ENCODE peak calls at places on chromosomes 6 and 20, in seven cellular contexts. One of them, this sample, is unnamed.

GRCh38 chr20:49901588-49901987 is 13.7 kb downstream of the SPATA2 start:
- DNase-seq in hepatocyte: no peak
- DNase-seq in astrocyte of the spinal cord: no peak
- DNase-seq in A549: no peak
- DNase-seq in spleen: no peak
- DNase-seq in stomach: no peak
- DNase-seq in heart right ventricle: no peak
- DNase-seq in this sample: no peak

GRCh38 chr6:62298745-62299392 is 12.8 kb upstream of the KHDRBS2 start:
- DNase-seq in stomach: no peak
- DNase-seq in spleen: no peak
- DNase-seq in hepatocyte: no peak
- DNase-seq in A549: no peak
- DNase-seq in astrocyte of the spinal cord: no peak
- DNase-seq in heart right ventricle: no peak
- DNase-seq in this sample: no peak

GRCh38 chr20:59821788-59822187 is 111.6 kb downstream of the SYCP2 start:
- DNase-seq in hepatocyte: no peak
- DNase-seq in stomach: no peak
- DNase-seq in heart right ventricle: no peak
- DNase-seq in A549: no peak
- DNase-seq in astrocyte of the spinal cord: no peak
- DNase-seq in spleen: no peak
- DNase-seq in this sample: no peak

GRCh38 chr6:123168892-123169851 is 173.1 kb downstream of the CLVS2 start:
- DNase-seq in spleen: no peak
- DNase-seq in heart right ventricle: no peak
- DNase-seq in hepatocyte: no peak
- DNase-seq in stomach: no peak
- DNase-seq in astrocyte of the spinal cord: no peak
- DNase-seq in A549: no peak
- DNase-seq in this sample: no peak

GRCh38 chr6:21190701-21191588 is 402.6 kb upstream of the SOX4 start:
- DNase-seq in spleen: no peak
- DNase-seq in hepatocyte: no peak
- DNase-seq in A549: no peak
- DNase-seq in stomach: no peak
- DNase-seq in heart right ventricle: no peak
- DNase-seq in astrocyte of the spinal cord: peak
- DNase-seq in this sample: no peak

GRCh38 chr20:24783631-24784492 is 165.2 kb upstream of the CST7 start:
- DNase-seq in stomach: peak
- DNase-seq in astrocyte of the spinal cord: no peak
- DNase-seq in A549: peak
- DNase-seq in hepatocyte: peak
- DNase-seq in heart right ventricle: no peak
- DNase-seq in spleen: peak
- DNase-seq in this sample: no peak

GRCh38 chr6:79981647-79982046 is 22.8 kb upstream of the TTK start:
- DNase-seq in spleen: no peak
- DNase-seq in A549: no peak
- DNase-seq in hepatocyte: no peak
- DNase-seq in heart right ventricle: no peak
- DNase-seq in astrocyte of the spinal cord: no peak
- DNase-seq in stomach: no peak
- DNase-seq in this sample: no peak

GRCh38 chr6:33343953-33344611 is 26.5 kb upstream of the ZBTB22 start:
- DNase-seq in A549: no peak
- DNase-seq in stomach: no peak
- DNase-seq in astrocyte of the spinal cord: no peak
- DNase-seq in heart right ventricle: no peak
- DNase-seq in spleen: no peak
- DNase-seq in hepatocyte: no peak
- DNase-seq in this sample: no peak

GRCh38 chr6:46191961-46192360 is 21.2 kb upstream of the ENPP5 start:
- DNase-seq in hepatocyte: no peak
- DNase-seq in stomach: no peak
- DNase-seq in A549: no peak
- DNase-seq in spleen: no peak
- DNase-seq in heart right ventricle: no peak
- DNase-seq in astrocyte of the spinal cord: peak
- DNase-seq in this sample: peak

GRCh38 chr6:96015791-96016776 is at the start of gene FUT9:
- DNase-seq in hepatocyte: peak
- DNase-seq in spleen: peak
- DNase-seq in A549: no peak
- DNase-seq in astrocyte of the spinal cord: no peak
- DNase-seq in stomach: peak
- DNase-seq in heart right ventricle: no peak
- DNase-seq in this sample: no peak

GRCh38 chr6:168596316-168596715 is 155.3 kb downstream of the SMOC2 start:
- DNase-seq in spleen: no peak
- DNase-seq in A549: no peak
- DNase-seq in astrocyte of the spinal cord: no peak
- DNase-seq in hepatocyte: no peak
- DNase-seq in heart right ventricle: no peak
- DNase-seq in stomach: no peak
- DNase-seq in this sample: no peak

GRCh38 chr6:52557389-52558265 is 19.2 kb downstream of the TRAM2 start:
- DNase-seq in hepatocyte: no peak
- DNase-seq in heart right ventricle: no peak
- DNase-seq in stomach: no peak
- DNase-seq in astrocyte of the spinal cord: no peak
- DNase-seq in A549: no peak
- DNase-seq in spleen: no peak
- DNase-seq in this sample: no peak

GRCh38 chr6:135586388-135586787 is 88.8 kb upstream of the AHI1 start:
- DNase-seq in heart right ventricle: no peak
- DNase-seq in stomach: no peak
- DNase-seq in spleen: no peak
- DNase-seq in A549: no peak
- DNase-seq in astrocyte of the spinal cord: no peak
- DNase-seq in hepatocyte: no peak
- DNase-seq in this sample: no peak

GRCh38 chr6:11675610-11676009 is 103.0 kb downstream of the ADTRP start:
- DNase-seq in heart right ventricle: no peak
- DNase-seq in stomach: no peak
- DNase-seq in A549: no peak
- DNase-seq in spleen: no peak
- DNase-seq in hepatocyte: peak
- DNase-seq in astrocyte of the spinal cord: no peak
- DNase-seq in this sample: no peak

GRCh38 chr6:154920502-154921200 is 74.5 kb upstream of the TIAM2 start:
- DNase-seq in spleen: no peak
- DNase-seq in stomach: no peak
- DNase-seq in heart right ventricle: no peak
- DNase-seq in A549: no peak
- DNase-seq in hepatocyte: no peak
- DNase-seq in astrocyte of the spinal cord: peak
- DNase-seq in this sample: no peak

GRCh38 chr6:76867182-76867581 is 596.1 kb downstream of the HTR1B start:
- DNase-seq in stomach: no peak
- DNase-seq in hepatocyte: no peak
- DNase-seq in spleen: no peak
- DNase-seq in A549: no peak
- DNase-seq in heart right ventricle: no peak
- DNase-seq in astrocyte of the spinal cord: no peak
- DNase-seq in this sample: no peak

GRCh38 chr6:144149558-144149893 is 791 bp upstream of the STX11 start:
- DNase-seq in heart right ventricle: no peak
- DNase-seq in hepatocyte: no peak
- DNase-seq in A549: no peak
- DNase-seq in spleen: no peak
- DNase-seq in astrocyte of the spinal cord: no peak
- DNase-seq in stomach: no peak
- DNase-seq in this sample: no peak

GRCh38 chr6:144150673-144151009 is 324 bp downstream of the STX11 start:
- DNase-seq in A549: peak
- DNase-seq in heart right ventricle: peak
- DNase-seq in spleen: peak
- DNase-seq in stomach: no peak
- DNase-seq in astrocyte of the spinal cord: peak
- DNase-seq in hepatocyte: peak
- DNase-seq in this sample: no peak

GRCh38 chr6:144151010-144151727 is 852 bp downstream of the STX11 start:
- DNase-seq in spleen: peak
- DNase-seq in stomach: no peak
- DNase-seq in A549: peak
- DNase-seq in heart right ventricle: no peak
- DNase-seq in astrocyte of the spinal cord: peak
- DNase-seq in hepatocyte: peak
- DNase-seq in this sample: no peak

GRCh38 chr6:144148891-144149290 is 1.4 kb upstream of the STX11 start:
- DNase-seq in astrocyte of the spinal cord: peak
- DNase-seq in spleen: no peak
- DNase-seq in hepatocyte: no peak
- DNase-seq in stomach: no peak
- DNase-seq in A549: no peak
- DNase-seq in heart right ventricle: no peak
- DNase-seq in this sample: peak

GRCh38 chr6:144149894-144150672 is at the start of gene STX11:
- DNase-seq in stomach: peak
- DNase-seq in heart right ventricle: peak
- DNase-seq in spleen: peak
- DNase-seq in A549: peak
- DNase-seq in hepatocyte: peak
- DNase-seq in astrocyte of the spinal cord: peak
- DNase-seq in this sample: no peak
- TF ChIP-seq CTCF in stomach: no peak
- TF ChIP-seq CTCF in heart right ventricle: no peak
- TF ChIP-seq CTCF in spleen: no peak
- TF ChIP-seq CTCF in A549: no peak
- TF ChIP-seq CTCF in hepatocyte: no peak
- TF ChIP-seq CTCF in astrocyte of the spinal cord: no peak
- TF ChIP-seq CTCF in this sample: no peak

GRCh38 chr6:116059713-116060571 is 749 bp downstream of the FRK start:
- DNase-seq in spleen: no peak
- DNase-seq in heart right ventricle: no peak
- DNase-seq in hepatocyte: peak
- DNase-seq in stomach: peak
- DNase-seq in A549: no peak
- DNase-seq in astrocyte of the spinal cord: peak
- DNase-seq in this sample: no peak

GRCh38 chr6:116062496-116062895 is 1.8 kb upstream of the FRK start:
- DNase-seq in heart right ventricle: no peak
- DNase-seq in astrocyte of the spinal cord: no peak
- DNase-seq in spleen: no peak
- DNase-seq in hepatocyte: no peak
- DNase-seq in stomach: no peak
- DNase-seq in A549: no peak
- DNase-seq in this sample: no peak

GRCh38 chr6:116060572-116061283 is at the start of gene FRK:
- DNase-seq in astrocyte of the spinal cord: peak
- DNase-seq in heart right ventricle: no peak
- DNase-seq in A549: peak
- DNase-seq in spleen: no peak
- DNase-seq in hepatocyte: peak
- DNase-seq in stomach: peak
- DNase-seq in this sample: no peak

GRCh38 chr6:116055513-116055912 is 5.2 kb downstream of the FRK start:
- DNase-seq in A549: no peak
- DNase-seq in hepatocyte: no peak
- DNase-seq in heart right ventricle: no peak
- DNase-seq in astrocyte of the spinal cord: no peak
- DNase-seq in stomach: no peak
- DNase-seq in spleen: no peak
- DNase-seq in this sample: no peak

DNA sequence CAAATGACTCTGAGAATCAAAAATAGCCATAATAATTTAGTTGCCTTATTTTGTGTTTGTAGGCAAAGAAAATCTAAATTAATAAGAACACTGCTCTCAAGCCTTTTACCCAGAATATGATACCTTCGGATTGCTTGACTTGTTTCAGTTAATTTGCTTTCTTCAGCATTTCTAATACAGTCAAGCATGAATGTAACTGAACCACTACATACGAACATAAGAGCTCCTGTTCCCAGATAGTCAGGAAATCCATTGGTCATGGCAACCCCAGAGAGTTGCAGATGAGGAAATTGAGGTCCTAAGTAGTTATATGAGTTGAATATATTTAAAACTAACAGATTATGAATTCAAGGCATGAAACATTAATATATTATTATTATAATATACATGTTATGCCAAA is 2.9 kb downstream of the FRK start:
- DNase-seq in astrocyte of the spinal cord: no peak
- DNase-seq in hepatocyte: no peak
- DNase-seq in heart right ventricle: no peak
- DNase-seq in spleen: no peak
- DNase-seq in A549: no peak
- DNase-seq in stomach: no peak
- DNase-seq in this sample: no peak
- H3K4me3 ChIP-seq in astrocyte of the spinal cord: no peak
- H3K4me3 ChIP-seq in hepatocyte: no peak
- H3K4me3 ChIP-seq in heart right ventricle: no peak
- H3K4me3 ChIP-seq in spleen: no peak
- H3K4me3 ChIP-seq in A549: peak
- H3K4me3 ChIP-seq in stomach: no peak
- H3K4me3 ChIP-seq in this sample: no peak

DNA sequence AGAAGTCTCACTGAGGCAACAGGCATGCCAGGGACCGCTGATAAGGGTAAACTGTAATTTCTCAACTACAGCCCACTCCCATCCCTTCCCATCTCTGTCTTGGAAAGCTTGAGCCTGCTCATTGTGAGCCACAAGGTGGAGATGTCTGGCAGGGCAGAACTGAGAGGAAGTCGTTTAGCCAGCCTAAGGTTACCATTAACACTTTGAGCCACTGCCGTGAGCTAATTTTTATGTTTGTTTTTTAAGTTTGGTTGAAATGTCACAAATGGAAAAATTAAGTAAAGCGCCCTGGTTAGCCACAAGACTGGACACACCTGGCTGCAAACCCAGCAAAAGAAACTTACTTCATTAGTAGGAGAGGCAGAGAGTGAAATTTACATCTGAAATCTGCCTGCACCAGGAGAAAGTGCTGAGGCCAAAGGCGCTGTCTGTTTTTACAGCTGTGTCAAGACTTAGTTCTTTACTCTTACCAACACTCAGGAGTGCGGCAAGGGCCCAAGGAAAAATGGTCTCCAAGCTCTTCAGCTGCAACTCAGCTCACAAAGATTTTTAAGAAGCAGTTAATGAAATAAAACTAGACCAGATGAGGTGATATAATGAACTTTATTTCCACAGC is 50.0 kb upstream of the FAM83C start:
- DNase-seq in astrocyte of the spinal cord: peak
- DNase-seq in hepatocyte: no peak
- DNase-seq in heart right ventricle: no peak
- DNase-seq in spleen: no peak
- DNase-seq in stomach: no peak
- DNase-seq in A549: no peak
- DNase-seq in this sample: no peak
- TF ChIP-seq CTCF in astrocyte of the spinal cord: peak
- TF ChIP-seq CTCF in hepatocyte: no peak
- TF ChIP-seq CTCF in heart right ventricle: no peak
- TF ChIP-seq CTCF in spleen: no peak
- TF ChIP-seq CTCF in stomach: no peak
- TF ChIP-seq CTCF in A549: no peak
- TF ChIP-seq CTCF in this sample: peak

DNA sequence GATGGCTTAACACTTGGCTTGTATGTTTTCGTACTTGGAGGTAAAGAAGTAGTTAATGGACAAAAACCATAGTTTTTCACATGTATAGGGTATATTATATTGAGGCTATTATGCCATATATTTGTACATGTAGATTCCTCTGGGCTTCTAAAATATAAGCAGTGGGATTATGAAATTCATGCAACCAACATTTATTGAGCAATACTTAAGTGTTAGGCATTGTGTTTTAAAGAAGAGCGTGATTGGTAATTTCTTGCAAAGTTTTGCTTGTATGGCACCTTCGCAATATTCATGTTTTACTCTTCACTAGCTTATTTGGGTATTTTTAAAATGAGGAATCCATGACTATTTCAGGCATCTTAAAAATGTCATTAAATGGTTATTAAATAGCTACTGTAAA is 2.5 kb downstream of the TULP4 start:
- DNase-seq in spleen: no peak
- DNase-seq in A549: no peak
- DNase-seq in astrocyte of the spinal cord: no peak
- DNase-seq in hepatocyte: no peak
- DNase-seq in heart right ventricle: no peak
- DNase-seq in stomach: no peak
- DNase-seq in this sample: no peak
- H3K4me3 ChIP-seq in spleen: no peak
- H3K4me3 ChIP-seq in A549: no peak
- H3K4me3 ChIP-seq in astrocyte of the spinal cord: no peak
- H3K4me3 ChIP-seq in hepatocyte: no peak
- H3K4me3 ChIP-seq in heart right ventricle: no peak
- H3K4me3 ChIP-seq in stomach: no peak
- H3K4me3 ChIP-seq in this sample: no peak

This sample was measured in astrocyte of the cerebellum.